ENCODE peak calls at places on chromosome 15, in five cellular contexts. W, B, V, R and U are unnamed samples.

GRCh38 chr15:29623240-29623639 is 199.0 kb downstream of the TJP1 start:
- DNase-seq in W (no peak), B (no peak), V (no peak), R (no peak), U (no peak)

GRCh38 chr15:33358303-33358702 is 47.5 kb downstream of the RYR3 start:
- DNase-seq in W (no peak), B (no peak), V (no peak), R (no peak), U (no peak)

GRCh38 chr15:37135225-37135624 is 34.9 kb upstream of the MEIS2 start:
- DNase-seq in W (no peak), B (no peak), V (peak), R (no peak), U (no peak)

GRCh38 chr15:57384816-57385215 is 8.5 kb downstream of the CGNL1 start:
- DNase-seq in W (no peak), B (no peak), V (no peak), R (peak), U (no peak)

GRCh38 chr15:42102646-42103235 is 8.4 kb upstream of the PLA2G4D start:
- DNase-seq in W (no peak), B (no peak), V (no peak), R (peak), U (no peak)

GRCh38 chr15:93057618-93058017 is 31.4 kb downstream of the RGMA start:
- DNase-seq in W (no peak), B (no peak), V (no peak), R (no peak), U (no peak)

GRCh38 chr15:93152264-93152884 is 63.4 kb upstream of the RGMA start:
- DNase-seq in W (no peak), B (no peak), V (no peak), R (no peak), U (no peak)

GRCh38 chr15:66496951-66497501 is 536 bp downstream of the SNAPC5 start:
- DNase-seq in W (no peak), B (peak), V (no peak), R (no peak), U (no peak)

GRCh38 chr15:51620647-51621046 is 1.9 kb downstream of the DMXL2 start:
- DNase-seq in W (no peak), B (peak), V (no peak), R (no peak), U (no peak)

GRCh38 chr15:71254503-71254902 is 139.2 kb downstream of the THSD4 start:
- DNase-seq in W (no peak), B (no peak), V (no peak), R (no peak), U (no peak)

GRCh38 chr15:29774900-29775299 is 47.4 kb downstream of the TJP1 start:
- DNase-seq in W (no peak), B (no peak), V (no peak), R (peak), U (no peak)

GRCh38 chr15:34802803-34803395 is 7.5 kb upstream of the ACTC1 start:
- DNase-seq in W (no peak), B (no peak), V (no peak), R (no peak), U (no peak)

GRCh38 chr15:68578175-68578959 is 426 bp upstream of the CORO2B start:
- DNase-seq in W (peak), B (no peak), V (no peak), R (peak), U (no peak)

GRCh38 chr15:57785039-57785438 is 78.5 kb downstream of the POLR2M start:
- DNase-seq in W (no peak), B (no peak), V (no peak), R (no peak), U (no peak)

GRCh38 chr15:85879334-85880163 is 84.8 kb upstream of the KLHL25 start:
- DNase-seq in W (no peak), B (no peak), V (no peak), R (no peak), U (no peak)

GRCh38 chr15:69666441-69666882 is 213.8 kb downstream of the RPLP1 start:
- DNase-seq in W (no peak), B (peak), V (no peak), R (peak), U (no peak)

GRCh38 chr15:65434201-65434600 is 11.5 kb upstream of the IGDCC4 start:
- DNase-seq in W (no peak), B (no peak), V (no peak), R (no peak), U (no peak)

GRCh38 chr15:65653341-65653740 is 31.6 kb downstream of the SLC24A1 start:
- DNase-seq in W (no peak), B (no peak), V (no peak), R (peak), U (no peak)

GRCh38 chr15:36301931-36302330 is 277.5 kb upstream of the CDIN1 start:
- DNase-seq in W (peak), B (no peak), V (no peak), R (no peak), U (no peak)

GRCh38 chr15:23686466-23687142 is 501 bp downstream of the NDN start:
- DNase-seq in W (no peak), B (no peak), V (no peak), R (peak), U (no peak)

GRCh38 chr15:36428102-36428845 is 151.2 kb upstream of the CDIN1 start:
- DNase-seq in W (no peak), B (no peak), V (no peak), R (peak), U (no peak)

GRCh38 chr15:43943511-43943910 is 116.7 kb downstream of the WDR76 start:
- DNase-seq in W (no peak), B (no peak), V (no peak), R (peak), U (no peak)

GRCh38 chr15:85746641-85747040 is 48.1 kb downstream of the KLHL25 start:
- DNase-seq in W (peak), B (no peak), V (no peak), R (no peak), U (no peak)

GRCh38 chr15:55183679-55184078 is 13.1 kb downstream of the RSL24D1 start:
- DNase-seq in W (no peak), B (no peak), V (no peak), R (no peak), U (no peak)

GRCh38 chr15:63402498-63403253 is 21.0 kb upstream of the CA12 start:
- DNase-seq in W (peak), B (peak), V (peak), R (peak), U (no peak)

GRCh38 chr15:85592148-85592547 is 202.6 kb downstream of the KLHL25 start:
- DNase-seq in W (peak), B (no peak), V (no peak), R (peak), U (no peak)

GRCh38 chr15:90062023-90062728 is 40.1 kb downstream of the IDH2 start:
- DNase-seq in W (no peak), B (no peak), V (no peak), R (no peak), U (no peak)

GRCh38 chr15:62119224-62119925 is 45.7 kb downstream of the C2CD4B start:
- DNase-seq in W (no peak), B (no peak), V (no peak), R (peak), U (no peak)

GRCh38 chr15:31347067-31347975 is 20.7 kb downstream of the KLF13 start:
- DNase-seq in W (no peak), B (no peak), V (no peak), R (no peak), U (no peak)

GRCh38 chr15:37109952-37110630 is 9.7 kb upstream of the MEIS2 start:
- DNase-seq in W (peak), B (no peak), V (no peak), R (peak), U (no peak)

GRCh38 chr15:89038146-89038545 is 50.1 kb upstream of the ABHD2 start:
- DNase-seq in W (no peak), B (no peak), V (no peak), R (no peak), U (no peak)

GRCh38 chr15:89030311-89030710 is 57.9 kb upstream of the ABHD2 start:
- DNase-seq in W (no peak), B (no peak), V (no peak), R (no peak), U (no peak)

GRCh38 chr15:89035658-89036057 is 52.6 kb upstream of the ABHD2 start:
- DNase-seq in W (no peak), B (no peak), V (no peak), R (no peak), U (no peak)

DNA sequence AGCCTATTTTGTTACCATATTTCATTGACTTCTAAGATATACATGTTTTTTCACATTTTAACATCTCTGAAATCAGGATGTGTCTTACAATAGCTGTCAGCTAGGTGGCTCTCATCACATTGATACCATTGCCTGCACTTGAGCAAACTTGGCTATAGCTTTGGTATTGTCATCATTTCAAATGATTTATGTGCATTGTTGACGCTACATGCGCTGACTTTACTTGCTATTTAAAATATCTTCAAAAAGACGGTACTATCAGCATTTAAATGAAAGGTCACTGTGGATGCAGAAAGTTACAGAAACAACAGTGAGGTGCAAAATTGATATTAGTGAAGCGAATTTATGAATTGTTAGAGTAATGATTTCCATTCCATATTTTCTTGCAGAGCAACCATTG is 54.0 kb upstream of the ABHD2 start:
- DNase-seq in W (no peak), B (no peak), V (peak), R (peak), U (no peak)
- TF ChIP-seq CTCF in W (peak), B (peak), V (peak), R (peak), U (no peak)

DNA sequence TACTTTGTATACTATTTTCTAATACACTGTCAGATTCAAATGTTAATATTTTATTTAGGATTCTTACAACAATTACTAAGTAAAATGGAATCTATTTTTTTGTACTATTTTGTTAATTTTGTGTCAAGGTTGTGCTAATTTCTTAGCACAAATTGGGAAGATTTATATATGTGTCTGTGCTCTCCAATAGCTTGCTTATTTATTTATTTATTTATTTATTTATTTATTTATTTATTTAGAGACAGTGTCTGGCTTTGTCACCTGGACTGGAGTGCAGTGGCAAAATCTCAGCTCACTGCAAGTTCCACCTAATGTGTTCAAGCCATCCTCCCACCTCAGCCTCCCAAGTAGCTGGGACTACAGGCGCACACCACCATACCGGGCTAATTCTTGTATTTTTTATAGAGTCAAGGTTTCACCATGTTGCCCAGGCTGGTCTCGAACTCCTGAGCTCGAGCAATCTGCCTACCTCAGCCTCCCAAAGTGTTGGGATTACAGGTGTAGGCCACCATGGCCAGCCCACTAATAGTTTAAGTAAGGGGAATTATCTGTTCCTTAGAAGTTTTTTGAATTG is 34.6 kb downstream of the CTXND1 start:
- DNase-seq in W (no peak), B (no peak), V (no peak), R (no peak), U (no peak)
- TF ChIP-seq CTCF in W (no peak), B (no peak), V (no peak), R (no peak), U (no peak)

DNA sequence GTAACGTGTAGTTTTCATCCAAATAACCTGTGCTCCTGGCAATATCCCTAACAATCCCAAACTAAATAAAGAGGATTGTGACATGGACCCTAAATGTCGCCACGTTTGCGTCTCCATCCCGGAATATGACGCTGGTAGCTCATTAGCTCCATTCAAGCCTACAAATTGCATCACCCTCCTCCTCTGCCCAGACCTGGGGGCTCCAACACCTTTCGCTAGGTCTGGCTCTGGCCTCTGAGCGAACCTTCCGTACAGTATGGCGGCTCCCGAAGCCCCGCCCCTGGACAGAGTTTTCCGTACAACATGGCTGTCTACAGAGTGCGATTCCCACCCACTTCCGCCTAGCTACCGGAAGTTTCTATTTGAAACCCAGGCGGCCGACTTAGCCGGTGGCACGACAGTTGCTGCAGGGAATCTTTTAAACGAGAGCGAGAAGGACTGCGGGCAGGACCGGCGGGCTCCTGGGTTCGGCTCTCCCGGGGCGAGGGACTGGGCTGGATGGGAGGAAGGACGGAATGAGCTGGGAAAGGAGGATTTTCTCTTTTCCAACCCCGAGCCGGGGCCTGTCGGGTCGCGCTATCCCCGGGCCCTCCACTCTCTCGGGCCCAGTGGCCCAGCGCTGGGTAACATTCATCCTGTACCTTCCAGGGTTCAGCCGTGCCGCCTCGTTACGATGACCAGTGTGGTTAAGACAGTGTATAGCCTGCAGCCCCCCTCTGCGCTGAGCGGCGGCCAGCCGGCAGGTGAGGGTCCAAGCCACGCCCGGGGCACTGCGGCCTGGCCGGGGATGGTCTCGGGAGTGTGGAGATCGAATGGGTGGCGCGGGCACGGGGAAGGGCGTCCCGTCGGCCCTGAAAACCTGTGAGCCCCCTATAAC is at the start of gene KNSTRN:
- DNase-seq in W (peak), B (peak), V (peak), R (peak), U (peak)
- TF ChIP-seq CTCF in W (no peak), B (no peak), V (no peak), R (no peak), U (no peak)

GRCh38 chr15:67501177-67501835 is 19.6 kb upstream of the C15orf61 start:
- DNase-seq in W (peak), B (peak), V (no peak), R (peak), U (no peak)
- TF ChIP-seq CTCF in W (peak), B (peak), V (peak), R (peak), U (no peak)

GRCh38 chr15:77674327-77674726 is 41.6 kb upstream of the LINGO1 start:
- DNase-seq in W (no peak), B (no peak), V (no peak), R (no peak), U (no peak)

GRCh38 chr15:77672110-77672509 is 39.4 kb upstream of the LINGO1 start:
- DNase-seq in W (no peak), B (no peak), V (no peak), R (no peak), U (no peak)

GRCh38 chr15:77670558-77671148 is 37.9 kb upstream of the LINGO1 start:
- DNase-seq in W (peak), B (no peak), V (no peak), R (no peak), U (no peak)

GRCh38 chr15:77673801-77674317 is 41.1 kb upstream of the LINGO1 start:
- DNase-seq in W (no peak), B (no peak), V (no peak), R (no peak), U (no peak)

DNA sequence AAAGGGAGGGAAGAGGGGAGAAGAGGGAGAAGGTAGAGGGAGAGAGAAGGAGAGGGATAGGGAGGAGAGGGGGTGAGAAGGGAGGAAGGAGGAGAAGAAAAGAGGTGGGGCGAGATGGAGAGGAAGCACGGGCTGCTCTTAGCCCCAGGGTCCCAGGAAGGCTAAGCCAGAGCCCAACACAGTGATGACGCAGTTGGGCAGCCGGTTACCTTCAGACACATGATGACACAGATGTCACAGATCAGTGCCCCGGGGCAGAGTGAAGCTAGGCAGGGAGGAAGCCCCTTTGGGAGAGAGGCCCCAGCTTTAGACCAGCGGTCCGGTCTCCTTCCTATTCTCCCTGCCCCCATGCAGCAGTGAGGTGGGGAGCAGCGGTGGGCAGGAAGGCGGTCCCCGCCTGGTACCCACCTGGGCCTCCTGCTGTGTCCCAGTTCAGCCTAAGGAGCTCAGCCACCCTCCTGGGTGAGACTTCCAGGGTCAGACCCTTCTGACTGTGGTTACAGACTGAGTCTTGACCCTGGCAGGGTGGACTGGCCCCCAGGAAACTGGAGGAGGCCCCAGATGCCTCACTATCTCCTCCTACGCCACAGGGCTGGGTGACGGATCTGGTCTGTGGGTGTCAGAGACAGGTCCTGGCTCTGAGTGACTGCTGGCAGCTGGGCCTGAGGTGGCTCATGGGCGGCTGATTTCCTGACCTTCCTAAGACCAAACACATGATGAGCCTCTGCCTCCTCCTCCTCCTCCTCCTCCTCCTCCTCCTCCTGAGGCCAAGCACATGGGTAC is 38.8 kb upstream of the LINGO1 start:
- DNase-seq in W (peak), B (no peak), V (no peak), R (no peak), U (no peak)
- TF ChIP-seq CTCF in W (no peak), B (no peak), V (no peak), R (no peak), U (no peak)

DNA sequence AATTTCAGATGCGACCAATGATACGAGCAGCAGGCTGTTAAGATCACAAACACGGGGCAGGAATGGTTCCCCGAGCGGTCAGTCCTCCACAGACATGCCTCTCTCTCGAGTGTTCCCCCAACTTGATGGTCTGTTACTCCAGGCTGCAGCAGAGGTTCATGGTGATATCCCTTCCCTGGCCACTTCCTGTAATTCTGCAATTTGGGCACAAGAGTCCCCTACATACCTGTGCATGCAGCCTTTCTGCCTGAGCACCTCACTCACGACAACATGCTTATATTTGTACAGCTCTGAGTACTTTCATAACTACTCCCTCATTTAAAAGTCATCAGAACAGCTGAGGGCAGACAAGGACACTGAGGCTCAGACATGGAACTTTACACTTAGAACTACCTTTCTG is 408.1 kb upstream of the NR2F2 start:
- DNase-seq in W (no peak), B (no peak), V (no peak), R (no peak), U (no peak)
- TF ChIP-seq CTCF in W (no peak), B (peak), V (no peak), R (no peak), U (no peak)

GRCh38 chr15:74787251-74788041 is 5.6 kb downstream of the CSK start:
- DNase-seq in W (peak), B (peak), V (peak), R (peak), U (no peak)
- TF ChIP-seq CTCF in W (peak), B (peak), V (peak), R (peak), U (no peak)